ENCODE peak calls at places on chromosome 20, in four cellular contexts. P is H1, R is IMR-90, O is GM12878. H is an unnamed sample.

GRCh38 chr20:36238760-36239159 is 2.5 kb downstream of the AAR2 start:
- DNase-seq in R (no peak), P (no peak), O (no peak), H (no peak)

GRCh38 chr20:62339647-62340062 is 27.5 kb downstream of the LAMA5 start:
- DNase-seq in R (no peak), P (no peak), O (peak; percentile 89), H (no peak)

GRCh38 chr20:43565758-43566104 is 6.9 kb downstream of the SGK2 start:
- DNase-seq in R (no peak), O (no peak), P (no peak), H (no peak)

GRCh38 chr20:461254-462198 is 807 bp downstream of the TBC1D20 start:
- DNase-seq in O (no peak), R (peak; percentile 42), P (peak; percentile 70), H (no peak)

GRCh38 chr20:17314262-17314661 is 87.4 kb downstream of the PCSK2 start:
- DNase-seq in O (no peak), R (no peak), P (no peak), H (no peak)

GRCh38 chr20:57694481-57694880 is 15.3 kb downstream of the PMEPA1 start:
- DNase-seq in P (no peak), R (no peak), O (no peak), H (no peak)

GRCh38 chr20:35506872-35507638 is 22.4 kb downstream of the C20orf173 start:
- DNase-seq in R (peak; percentile 40), P (no peak), O (no peak), H (no peak)

GRCh38 chr20:38209054-38209675 is 44.1 kb upstream of the TGM2 start:
- DNase-seq in P (no peak), R (no peak), O (no peak), H (no peak)

GRCh38 chr20:60447703-60448102 is 489.5 kb downstream of the CDH26 start:
- DNase-seq in P (no peak), O (no peak), R (peak; percentile 1), H (no peak)

GRCh38 chr20:38231786-38232130 is 28.8 kb downstream of the KIAA1755 start:
- DNase-seq in R (peak; percentile 53), O (no peak), P (no peak), H (no peak)

GRCh38 chr20:62596921-62597320 is 45.4 kb upstream of the SLCO4A1 start:
- DNase-seq in O (no peak), P (no peak), R (no peak), H (no peak)

GRCh38 chr20:15613530-15613929 is 959.7 kb downstream of the KIF16B start:
- DNase-seq in R (peak; percentile 21), P (no peak), O (no peak), H (no peak)

GRCh38 chr20:11814276-11814675 is 103.4 kb upstream of the BTBD3 start:
- DNase-seq in P (no peak), R (peak; percentile 91), O (no peak), H (no peak)

GRCh38 chr20:53805895-53806384 is 212.3 kb upstream of the ZNF217 start:
- DNase-seq in O (no peak), P (no peak), R (peak; percentile 81), H (no peak)

GRCh38 chr20:1296117-1296610 is 30.1 kb downstream of the SNPH start:
- DNase-seq in O (no peak), P (no peak), R (no peak), H (no peak)

GRCh38 chr20:341682-342081 is 5.2 kb upstream of the NRSN2 start:
- DNase-seq in R (peak; percentile 89), P (no peak), O (no peak), H (peak; percentile 85)

GRCh38 chr20:1012359-1013168 is 10.5 kb upstream of the RSPO4 start:
- DNase-seq in P (no peak), O (no peak), R (no peak), H (no peak)

GRCh38 chr20:57998276-57998675 is 230.2 kb downstream of the ANKRD60 start:
- DNase-seq in R (no peak), O (no peak), P (no peak), H (no peak)

GRCh38 chr20:9920908-9921307 is 82.0 kb upstream of the PAK5 start:
- DNase-seq in R (no peak), P (no peak), O (no peak), H (no peak)

GRCh38 chr20:61105395-61105794 is 146.7 kb upstream of the CDH4 start:
- DNase-seq in P (no peak), R (no peak), O (no peak), H (no peak)

GRCh38 chr20:44204156-44204831 is 6.3 kb downstream of the OSER1 start:
- DNase-seq in R (peak; percentile 96), O (no peak), P (no peak), H (peak; percentile 30)

GRCh38 chr20:12241065-12241464 is 323.4 kb downstream of the BTBD3 start:
- DNase-seq in O (no peak), R (no peak), P (no peak), H (no peak)

GRCh38 chr20:54550776-54551396 is 75.5 kb downstream of the DOK5 start:
- DNase-seq in P (no peak), R (peak; percentile 40), O (no peak), H (no peak)

GRCh38 chr20:16216227-16217210 is 356.7 kb downstream of the KIF16B start:
- DNase-seq in O (no peak), P (no peak), R (no peak), H (no peak)

DNA sequence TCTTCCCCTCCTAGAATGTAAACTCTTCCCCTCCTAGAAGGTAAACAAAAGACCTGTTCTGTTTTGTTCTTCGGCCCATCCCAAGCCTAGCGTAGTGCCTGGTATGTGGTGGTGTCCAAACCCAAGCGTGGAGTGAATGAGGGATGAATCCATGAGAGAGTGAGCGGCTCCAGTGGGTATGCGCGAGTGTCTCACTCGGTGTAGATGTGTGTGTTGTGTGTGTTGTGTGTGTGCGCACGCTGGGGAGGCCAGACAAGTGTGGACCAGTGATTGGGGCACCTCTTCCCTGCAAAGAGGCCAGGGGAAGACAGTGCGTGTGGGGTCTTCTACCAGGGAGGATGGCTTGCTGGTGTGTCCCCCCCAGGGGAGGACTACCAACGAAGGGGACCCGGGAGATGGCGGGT is 392 bp upstream of the SLC2A10 start:
- DNase-seq in O (no peak), P (no peak), R (no peak), H (no peak)
- H3K4me3 ChIP-seq in O (no peak overlapping the region), P (peak overlapping the region; percentile 81), R (peak overlapping the region; percentile 55), H (peak overlapping the region; percentile 41)

GRCh38 chr20:4324611-4325238 is 309.4 kb upstream of the RNF24 start:
- DNase-seq in P (no peak), R (no peak), O (no peak), H (no peak)

GRCh38 chr20:4320284-4320683 is 304.9 kb upstream of the RNF24 start:
- DNase-seq in R (no peak), O (no peak), P (no peak), H (no peak)

GRCh38 chr20:4322499-4322898 is 307.1 kb upstream of the RNF24 start:
- DNase-seq in P (no peak), O (no peak), R (no peak), H (no peak)

GRCh38 chr20:4318891-4319290 is 303.5 kb upstream of the RNF24 start:
- DNase-seq in O (no peak), P (no peak), R (no peak), H (no peak)
- TF ChIP-seq CHD1 in O (no peak), P (no peak), R (no peak), H (no peak)

DNA sequence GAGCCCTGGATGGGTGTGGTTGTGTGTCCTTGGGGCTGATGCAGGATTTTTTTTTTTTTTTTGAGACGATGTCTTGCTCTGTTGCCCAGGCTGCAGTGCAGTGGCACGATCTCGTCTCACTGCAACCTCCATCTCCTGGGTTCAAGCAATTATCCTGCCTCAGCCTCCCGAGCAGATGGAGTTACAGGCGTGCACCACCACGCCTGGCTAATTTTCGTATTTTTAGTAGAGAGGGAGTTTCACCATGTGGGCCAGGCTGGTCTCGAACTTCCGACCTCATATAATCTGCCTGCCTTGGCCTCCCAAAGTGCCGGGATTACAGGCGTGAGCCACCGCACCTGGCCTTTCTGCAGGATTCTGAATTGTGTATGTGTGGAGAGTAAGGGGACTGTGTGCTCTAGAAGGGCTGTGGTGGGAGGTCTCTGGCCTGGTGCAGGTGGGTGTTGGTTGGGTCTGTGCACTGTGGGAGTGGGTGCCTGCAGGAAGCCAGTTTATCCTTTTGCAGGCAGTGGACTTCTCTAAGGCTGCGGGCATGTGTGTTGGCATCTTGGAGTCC is 11.0 kb upstream of the ID1 start:
- DNase-seq in R (no peak), O (no peak), P (no peak), H (no peak)
- H3K4me3 ChIP-seq in R (no peak overlapping the region), O (no peak overlapping the region), P (no peak overlapping the region), H (no peak overlapping the region)

GRCh38 chr20:2468581-2469407 is 1.8 kb downstream of the SNRPB start:
- DNase-seq in R (peak; percentile 29), P (no peak), O (no peak), H (no peak)
- TF ChIP-seq CHD1 in R (no peak), P (no peak), O (no peak), H (no peak)

GRCh38 chr20:64101731-64102621 is 5.4 kb downstream of the NPBWR2 start:
- DNase-seq in R (no peak), O (no peak), P (peak; percentile 94), H (peak; percentile 95)
- H3K4me3 ChIP-seq in R (no peak overlapping the region), O (peak overlapping the region; percentile 22), P (peak overlapping the region; percentile 37), H (peak overlapping the region; percentile 46)

GRCh38 chr20:20520776-20521175 is 152.9 kb downstream of the INSM1 start:
- DNase-seq in P (no peak), R (peak; percentile 60), O (no peak), H (no peak)
- TF ChIP-seq CHD1 in P (no peak), R (no peak), O (no peak), H (no peak)

GRCh38 chr20:56625837-56626236 is 3.3 kb upstream of the TFAP2C start:
- DNase-seq in R (no peak), P (no peak), O (no peak), H (no peak)

GRCh38 chr20:56626367-56627121 is 2.6 kb upstream of the TFAP2C start:
- DNase-seq in P (peak; percentile 83), R (no peak), O (no peak), H (peak; percentile 67)

GRCh38 chr20:56628015-56628872 is 862 bp upstream of the TFAP2C start:
- DNase-seq in R (no peak), O (no peak), P (peak; percentile 68), H (no peak)

GRCh38 chr20:56627122-56628014 is 1.7 kb upstream of the TFAP2C start:
- DNase-seq in P (peak; percentile 65), R (no peak), O (no peak), H (no peak)

DNA sequence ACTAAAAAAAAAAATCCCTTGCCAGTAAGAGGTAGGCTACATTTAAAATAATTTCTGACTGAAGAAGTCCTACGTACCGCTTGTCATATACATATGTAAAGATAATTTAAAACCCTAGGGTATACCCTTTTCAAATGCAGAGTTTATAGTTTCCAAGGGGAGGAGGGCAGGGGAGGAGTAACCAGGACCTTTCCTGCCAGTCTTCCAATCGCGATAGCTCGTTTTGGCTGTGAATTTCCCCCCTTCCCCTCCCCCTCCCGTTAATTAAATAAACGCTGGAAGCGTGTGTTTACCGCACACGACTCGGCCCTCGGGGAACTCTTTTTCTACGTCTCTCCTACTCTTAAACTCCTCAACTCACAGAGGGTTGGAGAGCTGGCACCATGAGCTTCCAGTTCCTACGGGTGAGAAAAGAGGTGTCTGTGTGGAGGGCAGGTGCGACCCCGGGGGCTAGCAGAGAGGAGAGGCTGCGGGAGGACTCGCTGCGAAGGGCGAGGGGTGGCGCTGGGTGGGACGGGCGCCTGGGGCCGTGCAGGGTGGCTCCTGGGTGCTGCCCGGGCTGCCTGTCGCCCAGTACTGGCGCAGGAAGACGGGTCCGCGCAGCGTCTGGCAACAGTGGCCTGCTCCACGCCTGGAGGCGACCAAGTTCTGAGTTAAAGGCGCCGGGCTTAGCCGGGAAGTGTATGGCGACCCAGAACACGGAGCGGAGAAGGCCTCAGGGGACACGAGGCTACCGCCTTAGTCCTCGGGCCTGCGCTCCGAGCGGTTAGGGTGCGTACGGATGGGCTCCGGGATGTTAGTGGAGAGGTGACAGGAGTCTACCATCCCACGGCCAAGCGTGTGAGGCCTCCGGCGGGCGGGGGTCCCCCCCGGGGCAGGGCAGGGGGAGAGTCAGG is 4.1 kb upstream of the TFAP2C start:
- DNase-seq in O (no peak), R (no peak), P (peak; percentile 69), H (no peak)
- H3K4me3 ChIP-seq in O (no peak overlapping the region), R (no peak overlapping the region), P (peak overlapping the region; percentile 58), H (no peak overlapping the region)

H was measured in K562.